ENCODE peak calls at places on chromosomes 5 and 9, in four cellular contexts. M, P, O and Y are unnamed samples.

GRCh38 chr9:85061969-85062368 is 392.4 kb downstream of the NTRK2 start:
- DNase-seq in M (no peak), P (no peak), O (no peak), Y (no peak)

GRCh38 chr5:74105126-74105780 is 479.3 kb downstream of the ARHGEF28 start:
- DNase-seq in M (no peak), P (no peak), O (no peak), Y (no peak)

GRCh38 chr5:173327948-173328895 is at the start of gene STC2:
- DNase-seq in M (peak; percentile 97), P (peak; percentile 92), O (peak; percentile 89), Y (peak; percentile 93)

GRCh38 chr5:15786884-15787283 is 286.9 kb downstream of the FBXL7 start:
- DNase-seq in M (no peak), P (no peak), O (no peak), Y (no peak)

GRCh38 chr5:80919678-80920196 is 40.4 kb upstream of the RASGRF2 start:
- DNase-seq in M (no peak), P (no peak), O (no peak), Y (no peak)

GRCh38 chr5:96468956-96469355 is 35.9 kb upstream of the PCSK1 start:
- DNase-seq in M (no peak), P (no peak), O (no peak), Y (no peak)

GRCh38 chr9:108056083-108056804 is 566.7 kb upstream of the KLF4 start:
- DNase-seq in M (no peak), P (no peak), O (no peak), Y (no peak)

GRCh38 chr5:15326471-15326870 is 173.5 kb upstream of the FBXL7 start:
- DNase-seq in M (no peak), P (no peak), O (no peak), Y (no peak)

GRCh38 chr5:142551242-142552067 is 134.4 kb downstream of the FGF1 start:
- DNase-seq in M (no peak), P (peak; percentile 48), O (peak; percentile 71), Y (peak; percentile 41)

GRCh38 chr5:93100433-93100832 is 480.6 kb downstream of the NR2F1-AS1 start:
- DNase-seq in M (no peak), P (no peak), O (no peak), Y (no peak)

GRCh38 chr9:69865986-69866385 is 45.4 kb downstream of the CFAP95 start:
- DNase-seq in M (no peak), P (no peak), O (no peak), Y (no peak)

GRCh38 chr5:81904166-81904565 is 67.7 kb upstream of the ATG10 start:
- DNase-seq in M (no peak), P (no peak), O (no peak), Y (no peak)

GRCh38 chr9:21294325-21294724 is 10.8 kb downstream of the IFNA5 start:
- DNase-seq in M (peak; percentile 23), P (peak; percentile 1), O (no peak), Y (no peak)

GRCh38 chr9:106775960-106776359 is 87.0 kb upstream of the ZNF462 start:
- DNase-seq in M (no peak), P (no peak), O (no peak), Y (no peak)

GRCh38 chr5:988316-988715 is 20.3 kb upstream of the NKD2 start:
- DNase-seq in M (no peak), P (no peak), O (no peak), Y (no peak)

GRCh38 chr5:63961125-63961597 is 1.1 kb downstream of the HTR1A start:
- DNase-seq in M (no peak), P (no peak), O (no peak), Y (no peak)

GRCh38 chr5:149060325-149060724 is 2.5 kb downstream of the SH3TC2 start:
- DNase-seq in M (no peak), P (no peak), O (no peak), Y (peak; percentile 97)

GRCh38 chr5:32027093-32027716 is 146.9 kb downstream of the GOLPH3 start:
- DNase-seq in M (no peak), P (no peak), O (no peak), Y (no peak)

GRCh38 chr9:136566899-136567298 is 21.1 kb upstream of the NOTCH1 start:
- DNase-seq in M (no peak), P (no peak), O (no peak), Y (no peak)

GRCh38 chr5:90294604-90295003 is 115.0 kb downstream of the CETN3 start:
- DNase-seq in M (no peak), P (no peak), O (peak; percentile 68), Y (no peak)

GRCh38 chr9:19174127-19174921 is 47.0 kb upstream of the PLIN2 start:
- DNase-seq in M (peak; percentile 66), P (peak; percentile 59), O (peak; percentile 52), Y (peak; percentile 83)

GRCh38 chr9:71079451-71079850 is 42.0 kb downstream of the TRPM3 start:
- DNase-seq in M (no peak), P (no peak), O (no peak), Y (no peak)